ENCODE peak calls at places on chromosomes 7 and 10, in ten cellular contexts. B is cardiac muscle cell; F is SK-N-SH; E is heart right ventricle; V is fibroblast of lung; Z is CD4-positive, alpha-beta T cell; P is heart left ventricle; J is aorta; R is naive thymus-derived CD4-positive, alpha-beta T cell; A is brain microvascular endothelial cell. M is an unnamed sample.

GRCh38 chr7:107953924-107954303 is 49.0 kb downstream of the LAMB1 start:
- DNase-seq in B (no peak), P (no peak), E (no peak), F (no peak), V (no peak), Z (no peak), J (no peak), A (no peak), R (no peak), M (no peak)

GRCh38 chr7:100372256-100372655 is 1.0 kb upstream of the PILRA start:
- DNase-seq in R (no peak), B (no peak), E (no peak), Z (no peak), A (peak; percentile 12), F (no peak), V (peak; percentile 25), J (no peak), P (no peak), M (no peak)

GRCh38 chr7:33191326-33191725 is 62.0 kb downstream of the BBS9 start:
- DNase-seq in B (no peak), Z (no peak), E (no peak), V (no peak), R (peak; percentile 13), A (no peak), P (no peak), J (no peak), F (no peak), M (no peak)

GRCh38 chr7:139417478-139417877 is 57.8 kb downstream of the LUC7L2 start:
- DNase-seq in P (no peak), B (no peak), E (no peak), V (no peak), A (no peak), R (no peak), J (no peak), F (no peak), Z (no peak), M (no peak)

GRCh38 chr10:30759423-30759822 is 129.9 kb upstream of the LYZL2 start:
- DNase-seq in Z (no peak), F (no peak), V (peak; percentile 31), B (no peak), R (no peak), A (no peak), E (no peak), P (no peak), J (no peak), M (no peak)

GRCh38 chr7:158102897-158103296 is 484.7 kb downstream of the PTPRN2 start:
- DNase-seq in R (no peak), V (no peak), Z (no peak), E (no peak), J (no peak), P (no peak), A (no peak), F (no peak), B (no peak), M (no peak)

GRCh38 chr7:28292826-28293528 is 112.4 kb upstream of the JAZF1 start:
- DNase-seq in J (no peak), R (no peak), E (no peak), B (no peak), P (no peak), Z (no peak), F (no peak), V (peak; percentile 45), A (no peak), M (no peak)

GRCh38 chr10:283916-284356 is 148.7 kb downstream of the ZMYND11 start:
- DNase-seq in E (no peak), R (no peak), F (no peak), V (no peak), Z (no peak), B (no peak), P (no peak), J (no peak), A (no peak), M (no peak)

GRCh38 chr10:11685787-11686218 is 56.4 kb upstream of the ECHDC3 start:
- DNase-seq in F (no peak), R (peak; percentile 73), J (no peak), A (peak; percentile 14), Z (peak; percentile 38), E (peak; percentile 53), P (peak; percentile 69), B (no peak), V (peak; percentile 80), M (no peak)

GRCh38 chr7:25549315-25549933 is 321.1 kb upstream of the NPVF start:
- DNase-seq in R (no peak), A (no peak), V (no peak), B (no peak), P (no peak), F (no peak), Z (no peak), E (no peak), J (no peak), M (no peak)

GRCh38 chr7:34570300-34570699 is 87.7 kb upstream of the NPSR1 start:
- DNase-seq in E (no peak), V (no peak), B (no peak), F (no peak), P (no peak), A (no peak), R (no peak), Z (no peak), J (no peak), M (no peak)

GRCh38 chr7:46281071-46281470 is 360.0 kb upstream of the IGFBP3 start:
- DNase-seq in E (no peak), R (no peak), F (no peak), B (no peak), A (no peak), V (no peak), Z (no peak), J (no peak), P (no peak), M (no peak)

GRCh38 chr10:116627386-116627933 is 6.7 kb downstream of the PNLIPRP2 start:
- DNase-seq in R (no peak), P (peak; percentile 30), V (peak; percentile 1), E (no peak), F (peak; percentile 92), A (no peak), Z (no peak), B (peak; percentile 75), J (no peak), M (no peak)

GRCh38 chr7:156751319-156751718 is 110.7 kb downstream of the RNF32 start:
- DNase-seq in F (no peak), Z (no peak), A (peak; percentile 84), R (no peak), J (no peak), P (no peak), V (peak; percentile 99), B (no peak), E (no peak), M (no peak)

GRCh38 chr10:22325948-22326702 is 5.2 kb downstream of the BMI1 start:
- DNase-seq in E (no peak), A (no peak), V (no peak), Z (no peak), R (no peak), P (no peak), B (no peak), F (no peak), J (no peak), M (no peak)
- H3K27me3 ChIP-seq in E (no peaks in the 10 kb centered on the region), A (peaks cover 11% of the 10 kb centered on the region), V (peaks cover 20% of the 10 kb centered on the region), Z (peaks cover 25% of the 10 kb centered on the region), R (no peaks in the 10 kb centered on the region), P (no peaks in the 10 kb centered on the region), B (peaks cover 62% of the 10 kb centered on the region), F (peaks cover 11% of the 10 kb centered on the region), J (no peaks in the 10 kb centered on the region), M (peaks cover 33% of the 10 kb centered on the region)

GRCh38 chr10:35684625-35685024 is 42.5 kb upstream of the FZD8 start:
- DNase-seq in A (no peak), R (no peak), V (no peak), F (no peak), B (no peak), E (no peak), P (no peak), Z (no peak), J (no peak), M (no peak)

GRCh38 chr10:35690534-35690933 is 48.4 kb upstream of the FZD8 start:
- DNase-seq in Z (no peak), P (no peak), J (no peak), F (no peak), E (no peak), R (no peak), B (no peak), A (no peak), V (no peak), M (no peak)

DNA sequence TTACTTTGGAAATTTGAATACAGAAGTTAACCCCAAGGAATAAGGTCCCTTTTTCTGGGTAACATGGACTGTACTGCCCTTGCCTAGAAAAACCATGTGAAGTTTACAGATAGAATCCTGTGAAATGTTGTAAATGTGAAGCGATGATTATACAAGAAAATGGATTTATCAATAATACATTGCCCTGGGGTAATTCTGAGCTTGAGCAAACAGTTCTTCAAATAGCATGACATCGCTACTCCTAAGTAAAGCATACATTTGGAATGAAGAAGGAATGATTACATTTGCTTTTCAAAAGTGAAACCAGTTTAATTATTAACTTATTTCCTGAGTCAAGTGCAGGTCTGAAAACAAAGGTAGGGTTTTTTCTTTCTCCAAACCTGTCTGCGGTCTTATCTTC is 43.3 kb upstream of the FZD8 start:
- DNase-seq in B (no peak), V (no peak), E (no peak), J (no peak), A (no peak), P (no peak), F (no peak), Z (no peak), R (no peak), M (no peak)
- H3K27ac ChIP-seq in B (no peak overlapping the region), V (no peak overlapping the region), E (no peak overlapping the region), J (no peak overlapping the region), A (no peak overlapping the region), P (no peak overlapping the region), F (no peak overlapping the region), Z (no peak overlapping the region), R (no peak overlapping the region), M (no peak overlapping the region)

GRCh38 chr7:27163776-27164380 is 1.5 kb downstream of the HOXA9 start:
- DNase-seq in F (no peak), B (no peak), P (no peak), V (no peak), A (no peak), J (peak; percentile 66), E (no peak), Z (no peak), R (no peak), M (no peak)
- H3K27me3 ChIP-seq in F (peaks cover 91% of the 10 kb centered on the region), B (peaks cover 100% of the 10 kb centered on the region), P (peaks cover 99% of the 10 kb centered on the region), V (peaks cover 55% of the 10 kb centered on the region), A (peaks cover 96% of the 10 kb centered on the region), J (no peaks in the 10 kb centered on the region), E (peaks cover 96% of the 10 kb centered on the region), Z (peaks cover 96% of the 10 kb centered on the region), R (peaks cover 43% of the 10 kb centered on the region), M (no peaks in the 10 kb centered on the region)

DNA sequence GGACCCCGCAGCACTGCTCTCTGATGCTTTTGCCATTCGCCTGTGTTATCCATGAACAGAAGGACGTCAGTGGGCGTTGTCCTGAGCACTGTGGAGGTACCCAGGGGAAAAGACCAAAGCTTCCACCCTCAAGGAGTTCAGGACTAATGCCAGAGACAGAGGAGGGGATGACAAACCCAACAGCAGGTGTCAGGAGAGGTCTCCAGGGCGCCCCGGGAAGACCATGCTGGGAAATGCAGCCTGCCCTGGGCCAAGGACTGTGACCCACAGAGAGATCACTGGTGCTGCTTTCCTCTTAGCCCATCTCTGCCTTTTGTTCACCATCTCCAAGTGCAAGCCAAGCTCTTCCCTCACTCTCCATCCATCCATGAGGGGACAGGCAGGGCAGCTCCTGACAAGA is 166.8 kb upstream of the PFKP start:
- DNase-seq in B (no peak), Z (no peak), F (no peak), P (no peak), V (no peak), E (no peak), R (no peak), A (no peak), J (no peak), M (no peak)
- H3K27ac ChIP-seq in B (no peak overlapping the region), Z (no peak overlapping the region), F (no peak overlapping the region), P (no peak overlapping the region), V (no peak overlapping the region), E (no peak overlapping the region), R (no peak overlapping the region), A (no peak overlapping the region), J (no peak overlapping the region), M (no peak overlapping the region)